ENCODE peak calls at places on chromosome 2, in eight cellular contexts. One of them, this sample, is unnamed.

GRCh38 chr2:39194686-39195085 is 49.1 kb downstream of the CDKL4 start:
- DNase-seq in natural killer cell treated with Interleukin-12 subunit alpha and Interleukin-12 subunit beta and Interleukin-15 and Interleukin-18, amount 100 ng/mL, for 72 hours: no peak
- DNase-seq in choroid plexus epithelial cell: no peak
- DNase-seq in LNCaP clone FGC: no peak
- DNase-seq in NCI-H446: no peak
- DNase-seq in IMR-90: no peak
- DNase-seq in NCI-H146: no peak
- DNase-seq in kidney tubule cell: no peak
- DNase-seq in this sample: no peak

GRCh38 chr2:207385903-207386302 is 143.9 kb upstream of the CREB1 start:
- DNase-seq in natural killer cell treated with Interleukin-12 subunit alpha and Interleukin-12 subunit beta and Interleukin-15 and Interleukin-18, amount 100 ng/mL, for 72 hours: no peak
- DNase-seq in choroid plexus epithelial cell: peak; percentile 87
- DNase-seq in LNCaP clone FGC: no peak
- DNase-seq in NCI-H446: no peak
- DNase-seq in IMR-90: peak; percentile 83
- DNase-seq in NCI-H146: no peak
- DNase-seq in kidney tubule cell: peak; percentile 38
- DNase-seq in this sample: no peak

GRCh38 chr2:22842209-22842608 is 542.8 kb upstream of the KLHL29 start:
- DNase-seq in natural killer cell treated with Interleukin-12 subunit alpha and Interleukin-12 subunit beta and Interleukin-15 and Interleukin-18, amount 100 ng/mL, for 72 hours: no peak
- DNase-seq in choroid plexus epithelial cell: no peak
- DNase-seq in LNCaP clone FGC: no peak
- DNase-seq in NCI-H446: no peak
- DNase-seq in IMR-90: no peak
- DNase-seq in NCI-H146: no peak
- DNase-seq in kidney tubule cell: no peak
- DNase-seq in this sample: no peak

GRCh38 chr2:120472891-120473309 is 127.0 kb downstream of the INHBB start:
- DNase-seq in natural killer cell treated with Interleukin-12 subunit alpha and Interleukin-12 subunit beta and Interleukin-15 and Interleukin-18, amount 100 ng/mL, for 72 hours: no peak
- DNase-seq in choroid plexus epithelial cell: no peak
- DNase-seq in LNCaP clone FGC: no peak
- DNase-seq in NCI-H446: no peak
- DNase-seq in IMR-90: no peak
- DNase-seq in NCI-H146: no peak
- DNase-seq in kidney tubule cell: no peak
- DNase-seq in this sample: no peak

GRCh38 chr2:207289295-207290018 is 123.7 kb upstream of the KLF7 start:
- DNase-seq in natural killer cell treated with Interleukin-12 subunit alpha and Interleukin-12 subunit beta and Interleukin-15 and Interleukin-18, amount 100 ng/mL, for 72 hours: no peak
- DNase-seq in choroid plexus epithelial cell: no peak
- DNase-seq in LNCaP clone FGC: peak; percentile 81
- DNase-seq in NCI-H446: no peak
- DNase-seq in IMR-90: no peak
- DNase-seq in NCI-H146: no peak
- DNase-seq in kidney tubule cell: peak; percentile 31
- DNase-seq in this sample: no peak

GRCh38 chr2:21067125-21067524 is 23.3 kb upstream of the APOB start:
- DNase-seq in natural killer cell treated with Interleukin-12 subunit alpha and Interleukin-12 subunit beta and Interleukin-15 and Interleukin-18, amount 100 ng/mL, for 72 hours: no peak
- DNase-seq in choroid plexus epithelial cell: no peak
- DNase-seq in LNCaP clone FGC: no peak
- DNase-seq in NCI-H446: no peak
- DNase-seq in IMR-90: no peak
- DNase-seq in NCI-H146: no peak
- DNase-seq in kidney tubule cell: no peak
- DNase-seq in this sample: no peak

GRCh38 chr2:233006648-233007047 is 6.4 kb downstream of the NGEF start:
- DNase-seq in natural killer cell treated with Interleukin-12 subunit alpha and Interleukin-12 subunit beta and Interleukin-15 and Interleukin-18, amount 100 ng/mL, for 72 hours: no peak
- DNase-seq in choroid plexus epithelial cell: no peak
- DNase-seq in LNCaP clone FGC: no peak
- DNase-seq in NCI-H446: no peak
- DNase-seq in IMR-90: no peak
- DNase-seq in NCI-H146: no peak
- DNase-seq in kidney tubule cell: no peak
- DNase-seq in this sample: no peak

GRCh38 chr2:220628252-220628651 is 943.9 kb downstream of the EPHA4 start:
- DNase-seq in natural killer cell treated with Interleukin-12 subunit alpha and Interleukin-12 subunit beta and Interleukin-15 and Interleukin-18, amount 100 ng/mL, for 72 hours: no peak
- DNase-seq in choroid plexus epithelial cell: no peak
- DNase-seq in LNCaP clone FGC: no peak
- DNase-seq in NCI-H446: no peak
- DNase-seq in IMR-90: no peak
- DNase-seq in NCI-H146: no peak
- DNase-seq in kidney tubule cell: no peak
- DNase-seq in this sample: no peak

GRCh38 chr2:74415762-74416395 is 5.5 kb downstream of the C2orf81 start:
- DNase-seq in natural killer cell treated with Interleukin-12 subunit alpha and Interleukin-12 subunit beta and Interleukin-15 and Interleukin-18, amount 100 ng/mL, for 72 hours: no peak
- DNase-seq in choroid plexus epithelial cell: no peak
- DNase-seq in LNCaP clone FGC: no peak
- DNase-seq in NCI-H446: no peak
- DNase-seq in IMR-90: no peak
- DNase-seq in NCI-H146: no peak
- DNase-seq in kidney tubule cell: no peak
- DNase-seq in this sample: no peak

GRCh38 chr2:23487735-23488492 is 102.9 kb downstream of the KLHL29 start:
- DNase-seq in natural killer cell treated with Interleukin-12 subunit alpha and Interleukin-12 subunit beta and Interleukin-15 and Interleukin-18, amount 100 ng/mL, for 72 hours: no peak
- DNase-seq in choroid plexus epithelial cell: peak; percentile 82
- DNase-seq in LNCaP clone FGC: no peak
- DNase-seq in NCI-H446: no peak
- DNase-seq in IMR-90: peak; percentile 83
- DNase-seq in NCI-H146: no peak
- DNase-seq in kidney tubule cell: peak; percentile 81
- DNase-seq in this sample: no peak

GRCh38 chr2:26890341-26891000 is 42.5 kb downstream of the DPYSL5 start:
- DNase-seq in natural killer cell treated with Interleukin-12 subunit alpha and Interleukin-12 subunit beta and Interleukin-15 and Interleukin-18, amount 100 ng/mL, for 72 hours: no peak
- DNase-seq in choroid plexus epithelial cell: no peak
- DNase-seq in LNCaP clone FGC: no peak
- DNase-seq in NCI-H446: no peak
- DNase-seq in IMR-90: no peak
- DNase-seq in NCI-H146: no peak
- DNase-seq in kidney tubule cell: no peak
- DNase-seq in this sample: no peak